ENCODE peak calls at places on chromosomes 16 and 17, in six cellular contexts. One of them, this sample, is unnamed.

GRCh38 chr16:81639348-81639747 is 139.7 kb upstream of the PLCG2 start:
- DNase-seq in K562: no peak
- DNase-seq in HCT116: no peak
- DNase-seq in H1: no peak
- DNase-seq in GM12878: no peak
- DNase-seq in GM23338: no peak
- DNase-seq in this sample: no peak

GRCh38 chr17:72126575-72127486 is 6.0 kb downstream of the SOX9 start:
- DNase-seq in K562: no peak
- DNase-seq in HCT116: peak; percentile 91
- DNase-seq in H1: no peak
- DNase-seq in GM12878: no peak
- DNase-seq in GM23338: no peak
- DNase-seq in this sample: no peak

GRCh38 chr16:57480127-57480753 is 6.1 kb downstream of the DOK4 start:
- DNase-seq in K562: peak; percentile 85
- DNase-seq in HCT116: no peak
- DNase-seq in H1: no peak
- DNase-seq in GM12878: no peak
- DNase-seq in GM23338: no peak
- DNase-seq in this sample: no peak

GRCh38 chr16:580141-580945 is 9.5 kb upstream of the RAB40C start:
- DNase-seq in K562: no peak
- DNase-seq in HCT116: no peak
- DNase-seq in H1: no peak
- DNase-seq in GM12878: no peak
- DNase-seq in GM23338: no peak
- DNase-seq in this sample: no peak

GRCh38 chr16:83717814-83718213 is 90.0 kb upstream of the HSBP1 start:
- DNase-seq in K562: no peak
- DNase-seq in HCT116: no peak
- DNase-seq in H1: no peak
- DNase-seq in GM12878: no peak
- DNase-seq in GM23338: no peak
- DNase-seq in this sample: no peak

GRCh38 chr17:2707721-2708584 is 3.6 kb downstream of the CLUH start:
- DNase-seq in K562: peak; percentile 34
- DNase-seq in HCT116: no peak
- DNase-seq in H1: no peak
- DNase-seq in GM12878: no peak
- DNase-seq in GM23338: peak; percentile 79
- DNase-seq in this sample: no peak

GRCh38 chr17:59124665-59125064 is 18.0 kb upstream of the TRIM37 start:
- DNase-seq in K562: no peak
- DNase-seq in HCT116: no peak
- DNase-seq in H1: no peak
- DNase-seq in GM12878: peak; percentile 41
- DNase-seq in GM23338: no peak
- DNase-seq in this sample: no peak

GRCh38 chr16:82384017-82384416 is 214.0 kb upstream of the MPHOSPH6 start:
- DNase-seq in K562: no peak
- DNase-seq in HCT116: no peak
- DNase-seq in H1: no peak
- DNase-seq in GM12878: no peak
- DNase-seq in GM23338: no peak
- DNase-seq in this sample: no peak

GRCh38 chr16:12065866-12066545 is 89.5 kb downstream of the SNX29 start:
- DNase-seq in K562: no peak
- DNase-seq in HCT116: no peak
- DNase-seq in H1: no peak
- DNase-seq in GM12878: no peak
- DNase-seq in GM23338: no peak
- DNase-seq in this sample: no peak

GRCh38 chr16:65662236-65662635 is 540.4 kb upstream of the CDH11 start:
- DNase-seq in K562: no peak
- DNase-seq in HCT116: no peak
- DNase-seq in H1: no peak
- DNase-seq in GM12878: no peak
- DNase-seq in GM23338: no peak
- DNase-seq in this sample: no peak

GRCh38 chr16:22092143-22092933 is at the start of gene VWA3A:
- DNase-seq in K562: no peak
- DNase-seq in HCT116: no peak
- DNase-seq in H1: no peak
- DNase-seq in GM12878: no peak
- DNase-seq in GM23338: peak; percentile 80
- DNase-seq in this sample: no peak

GRCh38 chr17:21843318-21843865 is 151.1 kb downstream of the KCNJ18 start:
- DNase-seq in K562: no peak
- DNase-seq in HCT116: no peak
- DNase-seq in H1: no peak
- DNase-seq in GM12878: no peak
- DNase-seq in GM23338: no peak
- DNase-seq in this sample: no peak

DNA sequence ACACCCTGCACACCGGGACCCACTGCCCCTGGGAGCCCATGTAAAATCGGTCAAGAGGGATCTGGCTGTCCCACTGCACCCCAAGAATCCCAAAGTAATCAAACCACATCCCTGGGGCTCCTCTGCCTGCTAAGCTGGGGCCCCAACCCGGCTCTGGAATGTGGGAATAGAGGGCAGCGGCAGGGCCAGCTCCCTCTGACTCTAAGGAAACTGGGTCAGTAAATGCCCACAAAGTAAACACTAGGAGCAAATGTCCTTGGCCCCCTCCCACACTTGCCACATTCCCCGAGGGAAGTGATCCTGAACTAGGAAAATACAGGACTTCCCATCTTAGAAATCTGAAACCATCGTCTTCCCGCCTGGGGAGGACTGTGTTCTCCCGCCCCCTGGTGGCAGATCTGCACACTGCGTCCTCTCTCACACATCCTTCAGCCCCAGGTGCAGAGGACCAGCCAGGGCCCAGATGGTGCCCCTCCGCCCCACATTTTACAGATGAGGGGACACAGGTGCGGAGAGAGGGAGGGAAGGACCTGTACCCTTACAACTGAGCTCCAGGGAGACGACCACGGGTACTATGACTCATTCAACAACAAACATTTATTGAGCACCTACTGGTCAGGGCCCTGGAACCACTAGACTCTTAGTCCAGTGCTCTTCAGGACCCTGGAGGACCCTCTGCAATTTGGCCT is 10.2 kb downstream of the P3H4 start:
- DNase-seq in K562: peak; percentile 80
- DNase-seq in HCT116: peak; percentile 56
- DNase-seq in H1: no peak
- DNase-seq in GM12878: no peak
- DNase-seq in GM23338: peak; percentile 93
- DNase-seq in this sample: no peak
- TF ChIP-seq POLR2AphosphoS5 in K562: no peak
- TF ChIP-seq POLR2AphosphoS5 in HCT116: peak; percentile 30
- TF ChIP-seq POLR2AphosphoS5 in H1: no peak
- TF ChIP-seq POLR2AphosphoS5 in GM12878: no peak
- TF ChIP-seq POLR2AphosphoS5 in GM23338: peak; percentile 30
- TF ChIP-seq POLR2AphosphoS5 in this sample: peak; percentile 39

DNA sequence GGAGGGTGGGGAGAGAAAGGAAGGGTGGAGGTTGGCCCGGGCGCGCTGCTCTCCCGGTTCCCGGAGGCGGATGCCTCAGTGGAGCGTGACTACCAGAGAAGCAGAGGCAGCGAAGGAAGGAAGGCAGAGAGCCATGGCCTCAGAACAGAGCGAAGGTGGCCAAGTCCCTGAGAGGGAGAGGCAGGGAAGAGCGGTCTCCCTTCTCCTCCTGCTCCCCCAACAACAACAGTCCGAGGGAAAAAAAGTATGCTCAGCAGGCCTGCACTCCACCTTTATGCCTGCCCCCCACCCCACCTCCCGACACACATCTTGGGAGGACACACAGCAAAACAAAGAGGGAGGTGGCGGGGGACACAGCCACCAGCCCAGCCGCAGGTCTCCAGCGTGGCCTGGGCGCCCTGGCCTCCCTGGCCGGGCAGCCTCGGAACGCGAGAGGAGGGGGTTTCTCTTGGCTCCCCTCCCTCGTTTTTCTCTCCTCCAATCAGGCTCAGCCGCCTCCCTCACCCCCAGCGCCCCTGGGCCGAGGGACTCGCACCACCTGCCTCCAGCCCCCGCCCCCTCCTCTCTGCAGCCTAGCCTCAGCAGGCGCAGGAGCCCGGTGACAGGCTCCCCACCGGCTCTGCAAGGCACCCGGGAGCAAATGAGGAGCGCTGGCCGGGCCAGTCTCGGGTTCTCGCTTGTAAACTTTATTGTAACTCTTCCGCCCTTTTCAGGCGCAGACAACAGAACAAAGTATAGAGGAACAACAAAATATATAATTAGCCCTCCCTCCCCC is 1.1 kb upstream of the HOXB7 start:
- DNase-seq in K562: no peak
- DNase-seq in HCT116: no peak
- DNase-seq in H1: no peak
- DNase-seq in GM12878: no peak
- DNase-seq in GM23338: peak; percentile 72
- DNase-seq in this sample: no peak
- TF ChIP-seq EZH2 in K562: no peak
- TF ChIP-seq EZH2 in HCT116: no peak
- TF ChIP-seq EZH2 in H1: peak; percentile 66
- TF ChIP-seq EZH2 in GM12878: no peak
- TF ChIP-seq EZH2 in GM23338: peak; percentile 89
- TF ChIP-seq EZH2 in this sample: no peak

DNA sequence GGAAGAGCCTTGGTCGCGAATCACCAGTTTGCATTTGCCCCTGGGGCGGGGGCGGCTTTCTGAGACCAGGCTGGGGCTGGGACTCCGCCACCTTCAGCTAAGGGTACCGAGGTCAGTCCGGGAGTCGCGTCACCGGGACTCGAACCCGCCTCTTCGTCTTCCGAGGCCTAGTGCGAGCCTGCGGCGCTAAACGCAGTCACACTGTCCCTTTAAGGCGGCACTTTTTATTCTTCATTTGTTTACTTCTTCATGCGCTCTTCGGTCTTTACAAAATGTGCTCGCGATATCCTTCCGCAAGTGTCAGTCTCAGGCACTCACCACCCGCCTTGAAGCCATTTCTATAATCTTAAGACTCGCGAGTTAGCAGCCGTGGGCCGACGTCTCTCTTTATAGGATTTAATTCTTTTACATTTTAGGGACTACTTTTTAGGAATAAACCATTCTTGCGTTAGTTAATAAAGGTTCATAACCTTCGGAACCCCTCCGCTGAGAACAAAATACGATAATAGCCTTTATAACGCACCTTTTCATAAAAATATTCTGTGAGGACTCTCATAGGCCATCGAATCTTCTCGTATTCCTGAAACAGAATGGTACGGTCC is 593 bp upstream of the HEXIM1 start:
- DNase-seq in K562: no peak
- DNase-seq in HCT116: peak; percentile 95
- DNase-seq in H1: no peak
- DNase-seq in GM12878: peak; percentile 85
- DNase-seq in GM23338: peak; percentile 95
- DNase-seq in this sample: peak; percentile 99
- TF ChIP-seq POLR2AphosphoS5 in K562: peak; percentile 49
- TF ChIP-seq POLR2AphosphoS5 in HCT116: peak; percentile 47
- TF ChIP-seq POLR2AphosphoS5 in H1: no peak
- TF ChIP-seq POLR2AphosphoS5 in GM12878: peak; percentile 2
- TF ChIP-seq POLR2AphosphoS5 in GM23338: no peak
- TF ChIP-seq POLR2AphosphoS5 in this sample: peak; percentile 35

GRCh38 chr16:19169081-19169639 is 1.1 kb downstream of the SYT17 start:
- DNase-seq in K562: no peak
- DNase-seq in HCT116: no peak
- DNase-seq in H1: no peak
- DNase-seq in GM12878: no peak
- DNase-seq in GM23338: peak; percentile 17
- DNase-seq in this sample: no peak

GRCh38 chr16:19167710-19168172 is 299 bp upstream of the SYT17 start:
- DNase-seq in K562: peak; percentile 72
- DNase-seq in HCT116: peak; percentile 60
- DNase-seq in H1: peak; percentile 50
- DNase-seq in GM12878: no peak
- DNase-seq in GM23338: peak; percentile 89
- DNase-seq in this sample: no peak

GRCh38 chr16:19166500-19166899 is 1.5 kb upstream of the SYT17 start:
- DNase-seq in K562: peak; percentile 11
- DNase-seq in HCT116: peak; percentile 29
- DNase-seq in H1: no peak
- DNase-seq in GM12878: no peak
- DNase-seq in GM23338: no peak
- DNase-seq in this sample: no peak

GRCh38 chr16:19170043-19170655 is 2.1 kb downstream of the SYT17 start:
- DNase-seq in K562: no peak
- DNase-seq in HCT116: no peak
- DNase-seq in H1: no peak
- DNase-seq in GM12878: no peak
- DNase-seq in GM23338: no peak
- DNase-seq in this sample: no peak

GRCh38 chr16:19168173-19169080 is at the start of gene SYT17:
- DNase-seq in K562: no peak
- DNase-seq in HCT116: no peak
- DNase-seq in H1: no peak
- DNase-seq in GM12878: no peak
- DNase-seq in GM23338: peak; percentile 54
- DNase-seq in this sample: no peak
- TF ChIP-seq EZH2 in K562: no peak
- TF ChIP-seq EZH2 in HCT116: no peak
- TF ChIP-seq EZH2 in H1: no peak
- TF ChIP-seq EZH2 in GM12878: no peak
- TF ChIP-seq EZH2 in GM23338: no peak
- TF ChIP-seq EZH2 in this sample: no peak

DNA sequence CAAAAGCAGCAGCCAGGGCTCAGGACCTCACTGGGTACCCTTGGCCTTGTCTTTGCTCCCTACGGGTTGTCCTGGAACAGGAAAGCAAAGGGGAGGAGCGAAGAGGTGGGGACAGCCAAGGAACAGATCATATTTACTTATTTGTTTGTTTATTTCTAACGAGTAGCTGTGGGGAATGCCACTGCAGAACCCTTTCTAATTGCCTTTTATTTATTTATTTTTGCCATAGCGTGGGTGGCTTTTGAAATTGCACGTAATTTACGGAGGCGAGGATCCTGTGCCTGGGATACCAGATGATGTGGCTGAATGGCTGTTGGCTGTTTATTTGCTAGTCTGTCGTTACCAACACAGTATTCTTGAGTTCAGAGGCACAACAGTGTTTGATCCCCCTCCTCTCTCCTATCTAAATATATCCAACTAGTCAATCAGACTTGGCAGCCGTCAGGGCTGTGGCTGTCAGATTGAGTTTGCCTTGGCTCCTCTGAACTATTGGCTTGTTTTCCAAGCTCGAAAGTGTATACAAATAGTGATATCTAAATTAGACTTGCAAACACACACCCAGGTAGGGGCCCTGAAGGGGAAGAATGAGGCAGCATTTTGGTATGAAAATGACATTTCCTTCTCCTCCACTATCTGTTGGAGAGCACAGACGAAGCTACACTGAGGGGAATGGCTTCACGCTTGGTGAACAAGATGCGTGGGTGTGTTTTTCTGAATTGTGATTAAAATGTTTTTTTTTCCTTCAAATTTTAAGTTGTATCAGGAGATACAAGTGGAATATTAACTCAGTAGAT is 110.4 kb downstream of the MSI2 start:
- DNase-seq in K562: peak; percentile 67
- DNase-seq in HCT116: no peak
- DNase-seq in H1: no peak
- DNase-seq in GM12878: no peak
- DNase-seq in GM23338: no peak
- DNase-seq in this sample: no peak
- TF ChIP-seq POLR2AphosphoS5 in K562: peak; percentile 28
- TF ChIP-seq POLR2AphosphoS5 in HCT116: no peak
- TF ChIP-seq POLR2AphosphoS5 in H1: no peak
- TF ChIP-seq POLR2AphosphoS5 in GM12878: no peak
- TF ChIP-seq POLR2AphosphoS5 in GM23338: no peak
- TF ChIP-seq POLR2AphosphoS5 in this sample: no peak

GRCh38 chr17:7367083-7367482 is 12.1 kb downstream of the TMEM95 start:
- DNase-seq in K562: no peak
- DNase-seq in HCT116: no peak
- DNase-seq in H1: no peak
- DNase-seq in GM12878: no peak
- DNase-seq in GM23338: peak; percentile 64
- DNase-seq in this sample: no peak
- TF ChIP-seq EZH2 in K562: no peak
- TF ChIP-seq EZH2 in HCT116: no peak
- TF ChIP-seq EZH2 in H1: no peak
- TF ChIP-seq EZH2 in GM12878: no peak
- TF ChIP-seq EZH2 in GM23338: no peak
- TF ChIP-seq EZH2 in this sample: no peak

This sample was measured in SK-N-MC.